ENCODE peak calls at places on chromosomes 16 and 17, in eight cellular contexts. One of them, this sample, is unnamed. For H3K4me1, the result is how much of the 10 kb centered on the place peaks cover.

GRCh38 chr16:12802661-12803060 is 1.0 kb downstream of the CPPED1 start:
- DNase-seq in K562: no peak
- DNase-seq in HepG2: no peak
- DNase-seq in transverse colon: no peak
- DNase-seq in stomach: no peak
- DNase-seq in endothelial cell of umbilical vein: no peak
- DNase-seq in GM23338: no peak
- DNase-seq in spleen: no peak
- DNase-seq in this sample: no peak

GRCh38 chr16:51880776-51881175 is 666.2 kb downstream of the TOX3 start:
- DNase-seq in stomach: no peak
- DNase-seq in transverse colon: no peak
- DNase-seq in K562: no peak
- DNase-seq in spleen: no peak
- DNase-seq in endothelial cell of umbilical vein: no peak
- DNase-seq in GM23338: no peak
- DNase-seq in HepG2: no peak
- DNase-seq in this sample: no peak

GRCh38 chr17:6508519-6509294 is 47.6 kb downstream of the PITPNM3 start:
- DNase-seq in K562: no peak
- DNase-seq in spleen: no peak
- DNase-seq in endothelial cell of umbilical vein: no peak
- DNase-seq in HepG2: no peak
- DNase-seq in GM23338: no peak
- DNase-seq in transverse colon: no peak
- DNase-seq in stomach: no peak
- DNase-seq in this sample: no peak

GRCh38 chr17:17119533-17119932 is 77.3 kb downstream of the MPRIP start:
- DNase-seq in spleen: peak
- DNase-seq in stomach: peak
- DNase-seq in K562: no peak
- DNase-seq in HepG2: no peak
- DNase-seq in transverse colon: peak
- DNase-seq in endothelial cell of umbilical vein: peak
- DNase-seq in GM23338: no peak
- DNase-seq in this sample: no peak

GRCh38 chr17:46769531-46770438 is 48.7 kb downstream of the WNT3 start:
- DNase-seq in HepG2: no peak
- DNase-seq in K562: no peak
- DNase-seq in transverse colon: no peak
- DNase-seq in endothelial cell of umbilical vein: no peak
- DNase-seq in stomach: peak
- DNase-seq in GM23338: no peak
- DNase-seq in spleen: no peak
- DNase-seq in this sample: no peak

GRCh38 chr16:24178496-24178895 is 77.6 kb upstream of the CACNG3 start:
- DNase-seq in transverse colon: no peak
- DNase-seq in K562: peak
- DNase-seq in endothelial cell of umbilical vein: no peak
- DNase-seq in stomach: no peak
- DNase-seq in GM23338: peak
- DNase-seq in spleen: no peak
- DNase-seq in HepG2: no peak
- DNase-seq in this sample: no peak

GRCh38 chr17:51260960-51261958 is 913 bp downstream of the UTP18 start:
- DNase-seq in K562: peak
- DNase-seq in HepG2: peak
- DNase-seq in GM23338: peak
- DNase-seq in endothelial cell of umbilical vein: peak
- DNase-seq in stomach: peak
- DNase-seq in transverse colon: peak
- DNase-seq in spleen: peak
- DNase-seq in this sample: peak

GRCh38 chr17:75919611-75920010 is 14.9 kb upstream of the MRPL38 start:
- DNase-seq in spleen: no peak
- DNase-seq in stomach: no peak
- DNase-seq in transverse colon: no peak
- DNase-seq in GM23338: no peak
- DNase-seq in K562: no peak
- DNase-seq in endothelial cell of umbilical vein: no peak
- DNase-seq in HepG2: no peak
- DNase-seq in this sample: no peak

GRCh38 chr17:62750502-62751349 is 57.4 kb downstream of the MARCHF10 start:
- DNase-seq in stomach: no peak
- DNase-seq in transverse colon: no peak
- DNase-seq in GM23338: peak
- DNase-seq in spleen: no peak
- DNase-seq in K562: no peak
- DNase-seq in endothelial cell of umbilical vein: no peak
- DNase-seq in HepG2: no peak
- DNase-seq in this sample: no peak

GRCh38 chr16:19044781-19045180 is 22.6 kb upstream of the COQ7 start:
- DNase-seq in HepG2: no peak
- DNase-seq in stomach: no peak
- DNase-seq in K562: no peak
- DNase-seq in GM23338: no peak
- DNase-seq in transverse colon: no peak
- DNase-seq in endothelial cell of umbilical vein: no peak
- DNase-seq in spleen: no peak
- DNase-seq in this sample: no peak

GRCh38 chr16:68406458-68407041 is 41.8 kb downstream of the SMPD3 start:
- DNase-seq in stomach: no peak
- DNase-seq in K562: no peak
- DNase-seq in HepG2: no peak
- DNase-seq in GM23338: no peak
- DNase-seq in endothelial cell of umbilical vein: no peak
- DNase-seq in spleen: peak
- DNase-seq in transverse colon: no peak
- DNase-seq in this sample: peak

GRCh38 chr17:63996430-63997182 is 1.5 kb upstream of the PRR29 start:
- DNase-seq in GM23338: no peak
- DNase-seq in K562: no peak
- DNase-seq in endothelial cell of umbilical vein: no peak
- DNase-seq in transverse colon: no peak
- DNase-seq in spleen: peak
- DNase-seq in HepG2: no peak
- DNase-seq in stomach: no peak
- DNase-seq in this sample: no peak

GRCh38 chr17:77011173-77012011 is 129.4 kb upstream of the SEC14L1 start:
- DNase-seq in spleen: no peak
- DNase-seq in stomach: peak
- DNase-seq in K562: peak
- DNase-seq in endothelial cell of umbilical vein: peak
- DNase-seq in transverse colon: peak
- DNase-seq in HepG2: peak
- DNase-seq in GM23338: peak
- DNase-seq in this sample: peak

GRCh38 chr16:3950343-3951193 is 70.1 kb upstream of the CREBBP start:
- DNase-seq in HepG2: no peak
- DNase-seq in GM23338: no peak
- DNase-seq in endothelial cell of umbilical vein: peak
- DNase-seq in stomach: peak
- DNase-seq in K562: peak
- DNase-seq in spleen: no peak
- DNase-seq in transverse colon: peak
- DNase-seq in this sample: peak
- TF ChIP-seq POLR2AphosphoS5 in HepG2: no peak
- TF ChIP-seq POLR2AphosphoS5 in GM23338: no peak
- TF ChIP-seq POLR2AphosphoS5 in endothelial cell of umbilical vein: no peak
- TF ChIP-seq POLR2AphosphoS5 in stomach: peak
- TF ChIP-seq POLR2AphosphoS5 in K562: no peak
- TF ChIP-seq POLR2AphosphoS5 in spleen: peak
- TF ChIP-seq POLR2AphosphoS5 in transverse colon: peak
- TF ChIP-seq POLR2AphosphoS5 in this sample: peak

GRCh38 chr16:53666816-53667415 is 36.7 kb downstream of the RPGRIP1L start:
- DNase-seq in GM23338: no peak
- DNase-seq in K562: no peak
- DNase-seq in spleen: no peak
- DNase-seq in endothelial cell of umbilical vein: no peak
- DNase-seq in stomach: no peak
- DNase-seq in HepG2: peak
- DNase-seq in transverse colon: no peak
- DNase-seq in this sample: no peak

GRCh38 chr16:53673189-53673588 is 30.5 kb downstream of the RPGRIP1L start:
- DNase-seq in endothelial cell of umbilical vein: no peak
- DNase-seq in transverse colon: no peak
- DNase-seq in stomach: no peak
- DNase-seq in GM23338: no peak
- DNase-seq in spleen: no peak
- DNase-seq in K562: no peak
- DNase-seq in HepG2: no peak
- DNase-seq in this sample: no peak

GRCh38 chr16:53668869-53669268 is 34.8 kb downstream of the RPGRIP1L start:
- DNase-seq in endothelial cell of umbilical vein: no peak
- DNase-seq in transverse colon: no peak
- DNase-seq in stomach: no peak
- DNase-seq in spleen: no peak
- DNase-seq in K562: no peak
- DNase-seq in GM23338: no peak
- DNase-seq in HepG2: no peak
- DNase-seq in this sample: no peak

GRCh38 chr16:53678155-53678554 is 25.5 kb downstream of the RPGRIP1L start:
- DNase-seq in HepG2: no peak
- DNase-seq in stomach: no peak
- DNase-seq in transverse colon: no peak
- DNase-seq in endothelial cell of umbilical vein: no peak
- DNase-seq in spleen: no peak
- DNase-seq in GM23338: no peak
- DNase-seq in K562: no peak
- DNase-seq in this sample: no peak

DNA sequence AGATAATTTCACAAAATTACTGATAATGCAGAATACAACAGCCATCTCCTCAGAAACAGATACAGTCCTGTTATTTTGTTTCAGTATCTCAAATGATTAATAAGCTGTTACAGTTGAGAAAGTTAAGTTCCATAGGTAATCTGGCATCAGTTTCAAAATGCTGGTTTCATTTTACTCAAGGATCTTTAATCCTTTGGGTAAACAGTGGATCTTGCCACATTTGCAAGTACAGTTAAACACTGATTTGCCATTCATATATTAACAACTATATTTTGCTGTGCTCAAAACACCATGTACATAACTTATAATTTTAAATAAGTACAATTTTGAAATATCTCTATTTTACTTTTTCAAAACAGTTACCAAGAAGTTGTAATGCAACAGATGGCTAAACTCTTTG is 31.2 kb downstream of the RPGRIP1L start:
- DNase-seq in endothelial cell of umbilical vein: no peak
- DNase-seq in spleen: no peak
- DNase-seq in GM23338: no peak
- DNase-seq in K562: no peak
- DNase-seq in transverse colon: no peak
- DNase-seq in stomach: no peak
- DNase-seq in HepG2: peak
- DNase-seq in this sample: no peak
- H3K4me1 ChIP-seq in endothelial cell of umbilical vein: under half
- H3K4me1 ChIP-seq in spleen: under half
- H3K4me1 ChIP-seq in GM23338: under half
- H3K4me1 ChIP-seq in K562: under half
- H3K4me1 ChIP-seq in transverse colon: under half
- H3K4me1 ChIP-seq in stomach: under half
- H3K4me1 ChIP-seq in HepG2: under half
- H3K4me1 ChIP-seq in this sample: under half

GRCh38 chr16:84975066-84975465 is 36.3 kb downstream of the ZDHHC7 start:
- DNase-seq in K562: no peak
- DNase-seq in HepG2: no peak
- DNase-seq in transverse colon: no peak
- DNase-seq in GM23338: no peak
- DNase-seq in spleen: no peak
- DNase-seq in endothelial cell of umbilical vein: no peak
- DNase-seq in stomach: no peak
- DNase-seq in this sample: no peak

GRCh38 chr16:84973776-84974523 is 37.4 kb downstream of the ZDHHC7 start:
- DNase-seq in GM23338: no peak
- DNase-seq in transverse colon: no peak
- DNase-seq in HepG2: no peak
- DNase-seq in K562: no peak
- DNase-seq in endothelial cell of umbilical vein: no peak
- DNase-seq in stomach: no peak
- DNase-seq in spleen: no peak
- DNase-seq in this sample: no peak

GRCh38 chr16:84975522-84975921 is 35.8 kb downstream of the ZDHHC7 start:
- DNase-seq in endothelial cell of umbilical vein: no peak
- DNase-seq in transverse colon: no peak
- DNase-seq in K562: no peak
- DNase-seq in spleen: no peak
- DNase-seq in GM23338: no peak
- DNase-seq in stomach: no peak
- DNase-seq in HepG2: no peak
- DNase-seq in this sample: no peak

GRCh38 chr16:84979516-84979915 is 31.8 kb downstream of the ZDHHC7 start:
- DNase-seq in HepG2: no peak
- DNase-seq in spleen: no peak
- DNase-seq in GM23338: no peak
- DNase-seq in K562: no peak
- DNase-seq in transverse colon: no peak
- DNase-seq in endothelial cell of umbilical vein: no peak
- DNase-seq in stomach: no peak
- DNase-seq in this sample: no peak

GRCh38 chr16:84976644-84977400 is 34.5 kb downstream of the ZDHHC7 start:
- DNase-seq in K562: no peak
- DNase-seq in HepG2: peak
- DNase-seq in endothelial cell of umbilical vein: peak
- DNase-seq in spleen: no peak
- DNase-seq in stomach: peak
- DNase-seq in transverse colon: peak
- DNase-seq in GM23338: no peak
- DNase-seq in this sample: peak
- H3K27ac ChIP-seq in K562: no peak
- H3K27ac ChIP-seq in HepG2: peak
- H3K27ac ChIP-seq in endothelial cell of umbilical vein: no peak
- H3K27ac ChIP-seq in spleen: no peak
- H3K27ac ChIP-seq in stomach: peak
- H3K27ac ChIP-seq in transverse colon: peak
- H3K27ac ChIP-seq in GM23338: no peak
- H3K27ac ChIP-seq in this sample: peak

GRCh38 chr16:49108611-49109010 is 173.0 kb downstream of the CBLN1 start:
- DNase-seq in GM23338: no peak
- DNase-seq in K562: no peak
- DNase-seq in endothelial cell of umbilical vein: no peak
- DNase-seq in spleen: no peak
- DNase-seq in transverse colon: no peak
- DNase-seq in HepG2: no peak
- DNase-seq in stomach: no peak
- DNase-seq in this sample: no peak

GRCh38 chr16:49111351-49111750 is 170.3 kb downstream of the CBLN1 start:
- DNase-seq in transverse colon: no peak
- DNase-seq in GM23338: no peak
- DNase-seq in endothelial cell of umbilical vein: no peak
- DNase-seq in HepG2: no peak
- DNase-seq in K562: no peak
- DNase-seq in spleen: no peak
- DNase-seq in stomach: no peak
- DNase-seq in this sample: no peak

GRCh38 chr16:49116873-49117272 is 164.8 kb downstream of the CBLN1 start:
- DNase-seq in endothelial cell of umbilical vein: no peak
- DNase-seq in HepG2: no peak
- DNase-seq in spleen: no peak
- DNase-seq in K562: no peak
- DNase-seq in transverse colon: no peak
- DNase-seq in stomach: no peak
- DNase-seq in GM23338: no peak
- DNase-seq in this sample: no peak

GRCh38 chr16:49115956-49116355 is 165.7 kb downstream of the CBLN1 start:
- DNase-seq in HepG2: no peak
- DNase-seq in endothelial cell of umbilical vein: no peak
- DNase-seq in K562: no peak
- DNase-seq in transverse colon: no peak
- DNase-seq in GM23338: no peak
- DNase-seq in stomach: no peak
- DNase-seq in spleen: no peak
- DNase-seq in this sample: no peak

GRCh38 chr16:49112754-49113153 is 168.9 kb downstream of the CBLN1 start:
- DNase-seq in transverse colon: no peak
- DNase-seq in GM23338: no peak
- DNase-seq in endothelial cell of umbilical vein: no peak
- DNase-seq in stomach: no peak
- DNase-seq in K562: no peak
- DNase-seq in spleen: no peak
- DNase-seq in HepG2: no peak
- DNase-seq in this sample: no peak
- TF ChIP-seq POLR2AphosphoS5 in transverse colon: peak
- TF ChIP-seq POLR2AphosphoS5 in GM23338: no peak
- TF ChIP-seq POLR2AphosphoS5 in endothelial cell of umbilical vein: no peak
- TF ChIP-seq POLR2AphosphoS5 in stomach: no peak
- TF ChIP-seq POLR2AphosphoS5 in K562: no peak
- TF ChIP-seq POLR2AphosphoS5 in spleen: no peak
- TF ChIP-seq POLR2AphosphoS5 in HepG2: no peak
- TF ChIP-seq POLR2AphosphoS5 in this sample: no peak